ENCODE peak calls at places on chromosomes 5 and 9, in seven cellular contexts. One of them, this sample, is unnamed.

GRCh38 chr9:128114326-128115186 is 13.0 kb downstream of the PTGES2 start:
- DNase-seq in A172: no peak
- DNase-seq in IMR-90: no peak
- DNase-seq in DMS 273 treated with DMSO at 0.1 percent for 48 hours: no peak
- DNase-seq in activated T-cell treated with anti-CD3 and anti-CD28 coated beads for 1 hour: no peak
- DNase-seq in left kidney: peak; percentile 83
- DNase-seq in pulmonary artery endothelial cell: no peak
- DNase-seq in this sample: no peak

GRCh38 chr5:3456121-3456681 is 139.4 kb upstream of the IRX1 start:
- DNase-seq in left kidney: no peak
- DNase-seq in A172: no peak
- DNase-seq in IMR-90: no peak
- DNase-seq in activated T-cell treated with anti-CD3 and anti-CD28 coated beads for 1 hour: no peak
- DNase-seq in DMS 273 treated with DMSO at 0.1 percent for 48 hours: no peak
- DNase-seq in pulmonary artery endothelial cell: no peak
- DNase-seq in this sample: no peak

GRCh38 chr5:14901462-14902051 is 30.0 kb upstream of the ANKH start:
- DNase-seq in left kidney: no peak
- DNase-seq in IMR-90: peak; percentile 83
- DNase-seq in pulmonary artery endothelial cell: no peak
- DNase-seq in DMS 273 treated with DMSO at 0.1 percent for 48 hours: peak; percentile 20
- DNase-seq in A172: no peak
- DNase-seq in activated T-cell treated with anti-CD3 and anti-CD28 coated beads for 1 hour: no peak
- DNase-seq in this sample: peak; percentile 15

GRCh38 chr5:179699640-179700298 is 1.0 kb downstream of the CANX start:
- DNase-seq in pulmonary artery endothelial cell: no peak
- DNase-seq in IMR-90: peak; percentile 36
- DNase-seq in A172: peak; percentile 38
- DNase-seq in activated T-cell treated with anti-CD3 and anti-CD28 coated beads for 1 hour: no peak
- DNase-seq in left kidney: peak; percentile 66
- DNase-seq in DMS 273 treated with DMSO at 0.1 percent for 48 hours: no peak
- DNase-seq in this sample: peak; percentile 64

GRCh38 chr5:73272351-73272750 is 99.4 kb downstream of the TMEM174 start:
- DNase-seq in left kidney: no peak
- DNase-seq in pulmonary artery endothelial cell: no peak
- DNase-seq in A172: no peak
- DNase-seq in IMR-90: no peak
- DNase-seq in DMS 273 treated with DMSO at 0.1 percent for 48 hours: no peak
- DNase-seq in activated T-cell treated with anti-CD3 and anti-CD28 coated beads for 1 hour: no peak
- DNase-seq in this sample: no peak

GRCh38 chr9:115461284-115461683 is 343.3 kb upstream of the TNC start:
- DNase-seq in A172: no peak
- DNase-seq in DMS 273 treated with DMSO at 0.1 percent for 48 hours: no peak
- DNase-seq in left kidney: no peak
- DNase-seq in pulmonary artery endothelial cell: no peak
- DNase-seq in activated T-cell treated with anti-CD3 and anti-CD28 coated beads for 1 hour: no peak
- DNase-seq in IMR-90: no peak
- DNase-seq in this sample: no peak

GRCh38 chr5:154189819-154190651 is 498 bp upstream of the GALNT10 start:
- DNase-seq in IMR-90: peak; percentile 66
- DNase-seq in A172: peak; percentile 69
- DNase-seq in left kidney: peak; percentile 92
- DNase-seq in pulmonary artery endothelial cell: no peak
- DNase-seq in activated T-cell treated with anti-CD3 and anti-CD28 coated beads for 1 hour: peak; percentile 73
- DNase-seq in DMS 273 treated with DMSO at 0.1 percent for 48 hours: peak; percentile 9
- DNase-seq in this sample: peak; percentile 77

GRCh38 chr9:21836437-21837161 is 34.2 kb downstream of the MTAP start:
- DNase-seq in IMR-90: peak; percentile 100
- DNase-seq in activated T-cell treated with anti-CD3 and anti-CD28 coated beads for 1 hour: no peak
- DNase-seq in pulmonary artery endothelial cell: peak; percentile 93
- DNase-seq in A172: no peak
- DNase-seq in left kidney: no peak
- DNase-seq in DMS 273 treated with DMSO at 0.1 percent for 48 hours: no peak
- DNase-seq in this sample: peak; percentile 98

GRCh38 chr5:176514244-176514918 is 22.8 kb downstream of the RNF44 start:
- DNase-seq in A172: no peak
- DNase-seq in left kidney: no peak
- DNase-seq in IMR-90: no peak
- DNase-seq in DMS 273 treated with DMSO at 0.1 percent for 48 hours: no peak
- DNase-seq in pulmonary artery endothelial cell: no peak
- DNase-seq in activated T-cell treated with anti-CD3 and anti-CD28 coated beads for 1 hour: no peak
- DNase-seq in this sample: no peak

GRCh38 chr5:124720589-124720988 is 25.9 kb downstream of the ZNF608 start:
- DNase-seq in pulmonary artery endothelial cell: no peak
- DNase-seq in A172: no peak
- DNase-seq in IMR-90: no peak
- DNase-seq in activated T-cell treated with anti-CD3 and anti-CD28 coated beads for 1 hour: no peak
- DNase-seq in DMS 273 treated with DMSO at 0.1 percent for 48 hours: no peak
- DNase-seq in left kidney: peak; percentile 36
- DNase-seq in this sample: no peak

GRCh38 chr9:107698779-107699564 is 209.4 kb upstream of the KLF4 start:
- DNase-seq in left kidney: no peak
- DNase-seq in pulmonary artery endothelial cell: no peak
- DNase-seq in A172: no peak
- DNase-seq in IMR-90: no peak
- DNase-seq in activated T-cell treated with anti-CD3 and anti-CD28 coated beads for 1 hour: no peak
- DNase-seq in DMS 273 treated with DMSO at 0.1 percent for 48 hours: no peak
- DNase-seq in this sample: no peak

GRCh38 chr9:114097613-114098020 is 1.5 kb downstream of the KIF12 start:
- DNase-seq in IMR-90: no peak
- DNase-seq in left kidney: no peak
- DNase-seq in activated T-cell treated with anti-CD3 and anti-CD28 coated beads for 1 hour: no peak
- DNase-seq in DMS 273 treated with DMSO at 0.1 percent for 48 hours: no peak
- DNase-seq in pulmonary artery endothelial cell: no peak
- DNase-seq in A172: no peak
- DNase-seq in this sample: peak; percentile 62

GRCh38 chr5:23013395-23013994 is 160.4 kb upstream of the CDH12 start:
- DNase-seq in A172: peak; percentile 4
- DNase-seq in pulmonary artery endothelial cell: no peak
- DNase-seq in activated T-cell treated with anti-CD3 and anti-CD28 coated beads for 1 hour: no peak
- DNase-seq in IMR-90: no peak
- DNase-seq in left kidney: no peak
- DNase-seq in DMS 273 treated with DMSO at 0.1 percent for 48 hours: peak; percentile 67
- DNase-seq in this sample: no peak

GRCh38 chr5:94903719-94904118 is 285.2 kb downstream of the SLF1 start:
- DNase-seq in DMS 273 treated with DMSO at 0.1 percent for 48 hours: no peak
- DNase-seq in pulmonary artery endothelial cell: no peak
- DNase-seq in left kidney: peak; percentile 17
- DNase-seq in activated T-cell treated with anti-CD3 and anti-CD28 coated beads for 1 hour: no peak
- DNase-seq in A172: no peak
- DNase-seq in IMR-90: no peak
- DNase-seq in this sample: no peak

GRCh38 chr9:106745457-106745856 is 117.5 kb upstream of the ZNF462 start:
- DNase-seq in left kidney: no peak
- DNase-seq in pulmonary artery endothelial cell: no peak
- DNase-seq in activated T-cell treated with anti-CD3 and anti-CD28 coated beads for 1 hour: no peak
- DNase-seq in DMS 273 treated with DMSO at 0.1 percent for 48 hours: no peak
- DNase-seq in IMR-90: no peak
- DNase-seq in A172: no peak
- DNase-seq in this sample: no peak

GRCh38 chr9:15509931-15510788 is 610 bp downstream of the PSIP1 start:
- DNase-seq in DMS 273 treated with DMSO at 0.1 percent for 48 hours: no peak
- DNase-seq in IMR-90: no peak
- DNase-seq in A172: peak; percentile 26
- DNase-seq in left kidney: peak; percentile 83
- DNase-seq in pulmonary artery endothelial cell: no peak
- DNase-seq in activated T-cell treated with anti-CD3 and anti-CD28 coated beads for 1 hour: peak; percentile 50
- DNase-seq in this sample: peak; percentile 32

GRCh38 chr5:135608361-135608760 is 29.6 kb upstream of the CXCL14 start:
- DNase-seq in left kidney: no peak
- DNase-seq in DMS 273 treated with DMSO at 0.1 percent for 48 hours: no peak
- DNase-seq in A172: no peak
- DNase-seq in pulmonary artery endothelial cell: no peak
- DNase-seq in IMR-90: no peak
- DNase-seq in activated T-cell treated with anti-CD3 and anti-CD28 coated beads for 1 hour: no peak
- DNase-seq in this sample: no peak

GRCh38 chr5:146565764-146566163 is 49.8 kb upstream of the GPR151 start:
- DNase-seq in left kidney: peak; percentile 80
- DNase-seq in A172: peak; percentile 82
- DNase-seq in activated T-cell treated with anti-CD3 and anti-CD28 coated beads for 1 hour: peak; percentile 3
- DNase-seq in IMR-90: peak; percentile 52
- DNase-seq in DMS 273 treated with DMSO at 0.1 percent for 48 hours: peak; percentile 30
- DNase-seq in pulmonary artery endothelial cell: no peak
- DNase-seq in this sample: peak; percentile 55

GRCh38 chr5:98735806-98736507 is 37.5 kb upstream of the RGMB start:
- DNase-seq in left kidney: no peak
- DNase-seq in pulmonary artery endothelial cell: no peak
- DNase-seq in DMS 273 treated with DMSO at 0.1 percent for 48 hours: no peak
- DNase-seq in activated T-cell treated with anti-CD3 and anti-CD28 coated beads for 1 hour: no peak
- DNase-seq in IMR-90: peak; percentile 87
- DNase-seq in A172: no peak
- DNase-seq in this sample: no peak

GRCh38 chr5:143791848-143792701 is 19.9 kb upstream of the HMHB1 start:
- DNase-seq in IMR-90: no peak
- DNase-seq in left kidney: peak; percentile 13
- DNase-seq in pulmonary artery endothelial cell: no peak
- DNase-seq in DMS 273 treated with DMSO at 0.1 percent for 48 hours: peak; percentile 19
- DNase-seq in activated T-cell treated with anti-CD3 and anti-CD28 coated beads for 1 hour: no peak
- DNase-seq in A172: no peak
- DNase-seq in this sample: no peak

GRCh38 chr5:131534995-131535394 is 100.0 kb downstream of the RAPGEF6 start:
- DNase-seq in A172: no peak
- DNase-seq in IMR-90: peak; percentile 26
- DNase-seq in DMS 273 treated with DMSO at 0.1 percent for 48 hours: peak; percentile 68
- DNase-seq in left kidney: no peak
- DNase-seq in pulmonary artery endothelial cell: peak; percentile 7
- DNase-seq in activated T-cell treated with anti-CD3 and anti-CD28 coated beads for 1 hour: no peak
- DNase-seq in this sample: no peak

This sample was measured in lung microvascular endothelial cell.